ENCODE peak calls at places on chromosome 20, in eight cellular contexts. X is nephron progenitor cell, D is body of pancreas, F is lower lobe of right lung, M is right atrium auricular region, A is colonic mucosa, V is mesothelial cell of epicardium, Y is GM13977. L is an unnamed sample.

GRCh38 chr20:61436674-61437279 is 184.7 kb downstream of the CDH4 start:
- DNase-seq in M (no peak), V (no peak), F (no peak), A (no peak), X (no peak), D (no peak), Y (no peak), L (no peak)

GRCh38 chr20:63163171-63163570 is 52.8 kb downstream of the YTHDF1 start:
- DNase-seq in A (no peak), V (no peak), X (no peak), F (no peak), Y (no peak), D (no peak), M (no peak), L (peak)

GRCh38 chr20:17676942-17677341 is 5.1 kb downstream of the RRBP1 start:
- DNase-seq in M (no peak), F (no peak), V (no peak), X (no peak), D (no peak), A (no peak), Y (no peak), L (no peak)

GRCh38 chr20:7094438-7094997 is 327.0 kb downstream of the BMP2 start:
- DNase-seq in D (peak), X (peak), Y (no peak), F (no peak), M (no peak), V (no peak), A (peak), L (peak)

GRCh38 chr20:48999890-49000870 is 45.9 kb upstream of the CSE1L start:
- DNase-seq in F (no peak), M (no peak), D (no peak), Y (no peak), V (no peak), A (no peak), X (no peak), L (no peak)

GRCh38 chr20:62319346-62319909 is 16.6 kb downstream of the ADRM1 start:
- DNase-seq in M (no peak), A (no peak), X (no peak), F (no peak), V (no peak), D (no peak), Y (no peak), L (no peak)

GRCh38 chr20:29763821-29764511 is 1493.5 kb upstream of the DEFB115 start:
- DNase-seq in Y (no peak), F (no peak), A (no peak), D (no peak), X (no peak), M (no peak), V (no peak), L (no peak)

GRCh38 chr20:17533396-17533795 is 2.2 kb upstream of the BFSP1 start:
- DNase-seq in F (no peak), D (no peak), X (no peak), Y (no peak), M (no peak), A (peak), V (no peak), L (no peak)

GRCh38 chr20:7772376-7772775 is 167.9 kb downstream of the HAO1 start:
- DNase-seq in Y (no peak), X (no peak), M (no peak), A (no peak), D (no peak), V (no peak), F (no peak), L (no peak)

GRCh38 chr20:59632426-59633113 is 28.2 kb downstream of the PHACTR3 start:
- DNase-seq in F (no peak), V (no peak), M (peak), X (no peak), A (no peak), D (no peak), Y (no peak), L (no peak)

GRCh38 chr20:10649080-10649816 is 24.6 kb downstream of the JAG1 start:
- DNase-seq in F (no peak), X (no peak), D (peak), A (no peak), V (no peak), Y (no peak), M (no peak), L (no peak)

DNA sequence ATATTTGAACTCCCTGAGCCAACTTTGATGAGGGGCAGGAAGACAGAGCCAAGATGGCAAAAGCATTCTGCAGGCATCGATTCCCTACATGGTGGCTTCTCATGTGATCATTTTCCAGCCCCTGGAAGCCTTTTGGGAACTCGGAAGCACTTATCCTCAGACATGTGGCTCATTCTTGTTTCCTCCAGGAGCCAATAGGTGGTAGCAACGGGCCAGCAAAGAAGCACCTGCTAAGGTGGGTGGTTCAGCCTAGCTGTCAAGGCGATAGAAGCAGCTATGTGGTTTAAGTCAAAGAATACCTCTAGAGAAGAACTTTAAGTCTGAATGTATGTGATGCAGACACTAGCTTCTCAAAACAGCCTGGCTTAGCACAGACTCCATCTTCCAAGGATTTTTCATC is 64.9 kb upstream of the PAX1 start:
- DNase-seq in F (no peak), V (no peak), D (no peak), Y (peak), M (no peak), A (no peak), X (peak), L (no peak)
- TF ChIP-seq CTCF in F (no peak), V (no peak), D (peak), Y (peak), M (no peak), A (no peak), X (peak), L (no peak)

GRCh38 chr20:21701171-21701876 is 4.1 kb upstream of the PAX1 start:
- DNase-seq in A (no peak), M (no peak), V (no peak), F (no peak), X (peak), Y (no peak), D (no peak), L (no peak)

GRCh38 chr20:21703740-21704407 is 1.6 kb upstream of the PAX1 start:
- DNase-seq in X (no peak), D (no peak), F (no peak), M (no peak), V (no peak), A (no peak), Y (no peak), L (no peak)

GRCh38 chr20:21702001-21702400 is 3.5 kb upstream of the PAX1 start:
- DNase-seq in D (no peak), X (no peak), A (no peak), F (no peak), Y (no peak), M (no peak), V (no peak), L (no peak)

GRCh38 chr20:21704408-21705385 is 767 bp upstream of the PAX1 start:
- DNase-seq in V (no peak), X (no peak), A (no peak), M (no peak), Y (no peak), D (no peak), F (no peak), L (no peak)

GRCh38 chr20:21702553-21703467 is 2.7 kb upstream of the PAX1 start:
- DNase-seq in Y (no peak), V (peak), D (peak), M (no peak), X (peak), F (no peak), A (peak), L (peak)
- TF ChIP-seq CTCF in Y (peak), V (peak), D (peak), M (no peak), X (peak), F (peak), A (peak), L (peak)

GRCh38 chr20:34956041-34956458 is 382 bp downstream of the MYH7B start:
- DNase-seq in A (no peak), F (no peak), X (no peak), M (no peak), Y (no peak), V (no peak), D (no peak), L (no peak)
- TF ChIP-seq CTCF in A (no peak), F (peak), X (no peak), M (peak), Y (no peak), V (no peak), D (no peak), L (no peak)

GRCh38 chr20:35301426-35301825 is 9.2 kb upstream of the FAM83C start:
- DNase-seq in A (no peak), D (no peak), F (no peak), X (no peak), Y (no peak), V (no peak), M (no peak), L (no peak)
- TF ChIP-seq CTCF in A (no peak), D (no peak), F (no peak), X (no peak), Y (no peak), V (no peak), M (no peak), L (no peak)